ENCODE peak calls at places on chromosomes 13 and 19, in four cellular contexts. One of them, this sample, is unnamed.

GRCh38 chr13:69761581-69761980 is 346.0 kb upstream of the ATXN8OS start:
- DNase-seq in HepG2: no peak
- DNase-seq in GM12878: no peak
- DNase-seq in K562: no peak
- DNase-seq in this sample: no peak

GRCh38 chr13:52845334-52845761 is 3.1 kb downstream of the PCDH8 start:
- DNase-seq in HepG2: no peak
- DNase-seq in GM12878: no peak
- DNase-seq in K562: no peak
- DNase-seq in this sample: peak

GRCh38 chr13:31790992-31791391 is 51.7 kb downstream of the RXFP2 start:
- DNase-seq in HepG2: no peak
- DNase-seq in GM12878: no peak
- DNase-seq in K562: no peak
- DNase-seq in this sample: no peak

GRCh38 chr13:101384929-101385328 is 31.4 kb downstream of the NALCN start:
- DNase-seq in HepG2: no peak
- DNase-seq in GM12878: no peak
- DNase-seq in K562: no peak
- DNase-seq in this sample: no peak

GRCh38 chr19:31269425-31270127 is 79.7 kb downstream of the TSHZ3 start:
- DNase-seq in HepG2: no peak
- DNase-seq in GM12878: no peak
- DNase-seq in K562: no peak
- DNase-seq in this sample: no peak

GRCh38 chr13:110293649-110294048 is 13.3 kb downstream of the COL4A1 start:
- DNase-seq in HepG2: no peak
- DNase-seq in GM12878: no peak
- DNase-seq in K562: no peak
- DNase-seq in this sample: no peak

GRCh38 chr19:16021796-16022195 is 54.5 kb upstream of the TPM4 start:
- DNase-seq in HepG2: no peak
- DNase-seq in GM12878: no peak
- DNase-seq in K562: no peak
- DNase-seq in this sample: no peak

GRCh38 chr19:36420961-36421748 is 2.7 kb upstream of the ZFP82 start:
- DNase-seq in HepG2: no peak
- DNase-seq in GM12878: no peak
- DNase-seq in K562: no peak
- DNase-seq in this sample: peak

GRCh38 chr13:25446261-25446660 is 74.5 kb downstream of the ATP8A2 start:
- DNase-seq in HepG2: no peak
- DNase-seq in GM12878: no peak
- DNase-seq in K562: no peak
- DNase-seq in this sample: no peak

GRCh38 chr19:19321143-19321577 is 531 bp downstream of the MAU2 start:
- DNase-seq in HepG2: peak
- DNase-seq in GM12878: no peak
- DNase-seq in K562: peak
- DNase-seq in this sample: peak

GRCh38 chr19:19337120-19337519 is 16.5 kb downstream of the MAU2 start:
- DNase-seq in HepG2: no peak
- DNase-seq in GM12878: no peak
- DNase-seq in K562: no peak
- DNase-seq in this sample: no peak

GRCh38 chr13:54210397-54211050 is 1181.9 kb downstream of the OLFM4 start:
- DNase-seq in HepG2: no peak
- DNase-seq in GM12878: no peak
- DNase-seq in K562: no peak
- DNase-seq in this sample: no peak

GRCh38 chr13:73607489-73608156 is 526.6 kb downstream of the KLF12 start:
- DNase-seq in HepG2: peak
- DNase-seq in GM12878: no peak
- DNase-seq in K562: no peak
- DNase-seq in this sample: no peak

GRCh38 chr13:96490590-96490989 is 400.7 kb downstream of the HS6ST3 start:
- DNase-seq in HepG2: no peak
- DNase-seq in GM12878: no peak
- DNase-seq in K562: no peak
- DNase-seq in this sample: no peak

GRCh38 chr13:20369886-20370361 is 137.8 kb upstream of the GJB6 start:
- DNase-seq in HepG2: no peak
- DNase-seq in GM12878: peak
- DNase-seq in K562: no peak
- DNase-seq in this sample: no peak

GRCh38 chr13:42054798-42055499 is 6.5 kb downstream of the DGKH start:
- DNase-seq in HepG2: no peak
- DNase-seq in GM12878: no peak
- DNase-seq in K562: no peak
- DNase-seq in this sample: no peak

GRCh38 chr19:39941615-39942507 is 7.4 kb upstream of the FCGBP start:
- DNase-seq in HepG2: no peak
- DNase-seq in GM12878: peak
- DNase-seq in K562: no peak
- DNase-seq in this sample: no peak

GRCh38 chr19:56764296-56764695 is 76.2 kb downstream of the PEG3 start:
- DNase-seq in HepG2: peak
- DNase-seq in GM12878: no peak
- DNase-seq in K562: no peak
- DNase-seq in this sample: no peak

GRCh38 chr13:59201836-59202235 is 961.9 kb downstream of the DIAPH3 start:
- DNase-seq in HepG2: no peak
- DNase-seq in GM12878: no peak
- DNase-seq in K562: no peak
- DNase-seq in this sample: no peak

GRCh38 chr19:47707135-47707925 is 5.9 kb upstream of the EHD2 start:
- DNase-seq in HepG2: peak
- DNase-seq in GM12878: peak
- DNase-seq in K562: peak
- DNase-seq in this sample: peak

GRCh38 chr13:110984798-110985197 is 69.9 kb upstream of the ANKRD10 start:
- DNase-seq in HepG2: no peak
- DNase-seq in GM12878: no peak
- DNase-seq in K562: no peak
- DNase-seq in this sample: no peak

GRCh38 chr13:76813874-76814273 is 72.3 kb downstream of the KCTD12 start:
- DNase-seq in HepG2: peak
- DNase-seq in GM12878: no peak
- DNase-seq in K562: no peak
- DNase-seq in this sample: no peak

DNA sequence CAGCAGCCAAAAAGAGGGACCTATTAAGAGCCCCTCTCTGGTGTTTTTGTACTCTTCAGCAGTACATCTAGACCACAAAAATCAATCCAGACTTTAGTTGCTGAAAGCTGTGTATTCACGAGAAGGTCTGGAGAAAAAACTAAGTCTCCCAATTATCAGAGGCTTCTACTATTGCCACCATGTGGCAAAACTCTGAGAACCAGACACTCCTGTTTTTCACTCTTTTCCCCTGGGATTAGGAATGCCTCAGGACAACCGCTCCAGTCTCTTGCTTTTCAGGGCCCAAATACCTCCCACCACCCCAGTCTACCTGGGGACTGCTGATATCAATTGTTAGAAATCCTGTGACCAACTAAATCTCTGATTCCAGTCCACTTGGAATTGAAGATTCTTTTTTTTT is 30.1 kb upstream of the OBI1 start:
- DNase-seq in HepG2: peak
- DNase-seq in GM12878: no peak
- DNase-seq in K562: no peak
- DNase-seq in this sample: no peak
- TF ChIP-seq CREM in HepG2: no peak
- TF ChIP-seq CREM in GM12878: no peak
- TF ChIP-seq CREM in K562: no peak
- TF ChIP-seq CREM in this sample: no peak

DNA sequence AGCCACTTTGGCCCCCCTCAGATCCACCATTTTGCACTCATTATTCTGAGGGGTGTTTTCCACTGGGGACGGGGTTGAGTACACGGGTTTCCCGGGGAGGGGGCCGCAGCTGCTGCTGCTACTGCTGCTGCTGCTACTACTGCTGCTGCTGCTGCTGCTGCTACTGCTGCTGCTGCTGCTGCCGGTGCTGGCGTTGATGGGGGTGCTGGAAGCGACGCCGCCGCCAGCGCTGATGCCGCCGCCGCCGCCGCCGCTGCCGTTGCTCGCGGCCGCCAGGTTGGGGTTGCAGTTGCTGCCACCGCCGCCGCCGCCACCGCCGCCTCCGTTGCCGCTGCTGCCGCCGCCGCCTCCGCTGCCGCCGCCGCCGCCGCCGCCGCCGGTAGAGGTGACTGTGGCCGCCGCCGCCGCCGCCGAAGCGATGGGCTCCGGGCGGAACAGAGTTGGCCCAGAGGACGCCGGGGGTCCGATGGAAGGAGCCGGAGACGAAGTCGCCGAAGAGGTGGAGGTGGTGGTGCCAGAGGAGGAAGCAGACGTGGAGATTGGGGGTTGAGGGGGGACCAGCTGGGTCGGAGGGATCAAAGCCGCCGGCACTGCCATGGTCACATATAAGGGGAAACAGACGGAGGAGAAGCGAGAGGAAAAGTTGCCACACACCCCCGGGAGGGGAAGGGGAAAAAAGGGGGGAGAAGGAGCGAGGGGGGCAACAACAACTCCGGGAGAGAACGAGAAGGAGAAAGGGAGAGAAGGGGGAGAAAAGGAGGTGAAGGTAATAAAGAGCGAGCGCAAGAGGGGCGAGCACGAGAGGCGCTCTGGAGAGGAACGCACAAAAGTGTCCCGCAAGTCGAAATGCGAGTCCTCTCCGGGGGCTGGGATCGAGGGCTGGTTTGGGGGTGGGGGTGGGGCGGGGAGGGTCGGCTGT is 572 bp downstream of the DACH1 start:
- DNase-seq in HepG2: no peak
- DNase-seq in GM12878: no peak
- DNase-seq in K562: no peak
- DNase-seq in this sample: peak
- TF ChIP-seq CREM in HepG2: no peak
- TF ChIP-seq CREM in GM12878: no peak
- TF ChIP-seq CREM in K562: no peak
- TF ChIP-seq CREM in this sample: no peak

GRCh38 chr13:35648109-35648508 is 171.6 kb upstream of the MAB21L1 start:
- DNase-seq in HepG2: no peak
- DNase-seq in GM12878: no peak
- DNase-seq in K562: no peak
- DNase-seq in this sample: no peak
- TF ChIP-seq CREM in HepG2: no peak
- TF ChIP-seq CREM in GM12878: no peak
- TF ChIP-seq CREM in K562: no peak
- TF ChIP-seq CREM in this sample: no peak

DNA sequence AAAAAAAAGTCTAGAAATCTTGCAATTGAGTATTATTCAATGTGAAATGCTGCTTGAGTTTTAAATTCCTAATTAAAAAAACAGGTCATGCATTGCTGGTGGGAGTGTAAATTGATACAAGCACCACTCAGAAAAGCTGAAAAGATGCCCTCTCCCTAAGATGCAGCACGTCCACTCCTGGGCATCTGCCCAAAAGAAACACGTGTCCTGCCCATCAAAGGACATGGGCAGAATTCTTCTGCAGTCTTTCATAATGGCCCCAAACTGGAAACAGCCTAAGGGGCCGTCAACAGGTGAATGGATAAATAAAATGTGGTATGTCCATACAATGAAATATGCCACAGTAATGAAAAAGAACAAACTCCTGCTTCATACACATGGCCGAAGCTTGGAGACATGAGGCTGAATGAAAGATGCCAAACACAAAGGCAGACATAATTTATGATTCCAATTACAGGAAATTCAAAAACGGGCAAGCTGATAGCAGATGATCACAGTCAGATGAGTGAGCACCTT is 7.8 kb downstream of the POU2F2 start:
- DNase-seq in HepG2: no peak
- DNase-seq in GM12878: no peak
- DNase-seq in K562: no peak
- DNase-seq in this sample: no peak
- TF ChIP-seq CREM in HepG2: no peak
- TF ChIP-seq CREM in GM12878: no peak
- TF ChIP-seq CREM in K562: no peak
- TF ChIP-seq CREM in this sample: no peak

GRCh38 chr13:30510811-30511371 is 45.2 kb upstream of the HMGB1 start:
- DNase-seq in HepG2: no peak
- DNase-seq in GM12878: no peak
- DNase-seq in K562: no peak
- DNase-seq in this sample: no peak
- TF ChIP-seq CREM in HepG2: no peak
- TF ChIP-seq CREM in GM12878: no peak
- TF ChIP-seq CREM in K562: no peak
- TF ChIP-seq CREM in this sample: no peak

GRCh38 chr13:24361138-24361537 is 51.8 kb downstream of the C1QTNF9 start:
- DNase-seq in HepG2: no peak
- DNase-seq in GM12878: no peak
- DNase-seq in K562: no peak
- DNase-seq in this sample: no peak
- TF ChIP-seq CREM in HepG2: no peak
- TF ChIP-seq CREM in GM12878: no peak
- TF ChIP-seq CREM in K562: no peak
- TF ChIP-seq CREM in this sample: no peak

DNA sequence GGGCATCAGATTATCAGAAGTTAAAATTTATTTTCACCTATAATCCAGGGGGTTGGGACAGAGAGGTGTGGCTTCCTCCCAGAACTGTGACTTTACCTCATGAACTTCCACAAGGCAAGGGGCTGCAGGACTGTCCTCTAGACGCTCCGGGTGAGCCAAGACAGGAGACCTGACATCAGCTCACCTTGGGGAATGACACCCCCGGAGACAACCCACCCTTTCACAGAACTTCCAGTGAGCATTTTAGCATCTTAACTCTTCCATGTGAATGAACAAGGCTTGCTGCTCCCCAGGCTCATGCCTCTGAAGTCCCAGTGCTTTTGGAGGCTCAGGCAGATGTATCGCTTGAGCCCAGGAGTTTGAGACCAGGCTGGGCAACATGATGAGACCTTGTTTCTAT is 29.4 kb upstream of the TFDP1 start:
- DNase-seq in HepG2: no peak
- DNase-seq in GM12878: no peak
- DNase-seq in K562: no peak
- DNase-seq in this sample: no peak
- TF ChIP-seq CREM in HepG2: no peak
- TF ChIP-seq CREM in GM12878: no peak
- TF ChIP-seq CREM in K562: no peak
- TF ChIP-seq CREM in this sample: no peak

GRCh38 chr19:1213391-1214286 is 8.1 kb downstream of the STK11 start:
- DNase-seq in HepG2: no peak
- DNase-seq in GM12878: peak
- DNase-seq in K562: no peak
- DNase-seq in this sample: no peak
- TF ChIP-seq CREM in HepG2: no peak
- TF ChIP-seq CREM in GM12878: no peak
- TF ChIP-seq CREM in K562: no peak
- TF ChIP-seq CREM in this sample: no peak

DNA sequence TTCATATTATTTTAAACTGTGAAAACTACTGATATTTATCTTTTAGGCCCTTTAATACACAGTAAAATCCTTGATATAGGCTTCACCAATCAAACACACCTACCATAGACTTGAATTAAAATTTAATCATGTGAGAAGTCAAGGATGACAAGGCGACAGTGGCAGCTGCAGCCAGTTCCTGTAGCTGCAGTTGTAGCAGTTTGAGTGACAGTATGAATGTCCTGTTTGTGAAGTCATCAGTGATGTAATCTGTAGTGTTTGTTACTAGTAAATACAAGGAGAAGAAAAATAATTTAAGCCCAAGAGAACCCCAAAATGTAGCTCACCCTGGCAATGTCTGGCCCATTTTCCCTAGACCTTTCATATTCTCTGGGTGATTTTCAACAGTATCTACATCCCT is 897.0 kb downstream of the SLITRK6 start:
- DNase-seq in HepG2: no peak
- DNase-seq in GM12878: no peak
- DNase-seq in K562: no peak
- DNase-seq in this sample: no peak
- TF ChIP-seq CREM in HepG2: no peak
- TF ChIP-seq CREM in GM12878: no peak
- TF ChIP-seq CREM in K562: no peak
- TF ChIP-seq CREM in this sample: no peak